ENCODE peak calls at places on chromosomes 7 and 10, in four cellular contexts. B is GM13977, C is AG10803, Q is fibroblast of mammary gland. R is an unnamed sample.

GRCh38 chr7:64892116-64892515 is 11.0 kb upstream of the ZNF273 start:
- DNase-seq in Q (no peak), B (no peak), C (no peak), R (no peak)

GRCh38 chr10:91758303-91759146 is 39.7 kb upstream of the TNKS2 start:
- DNase-seq in Q (peak; percentile 74), C (peak; percentile 66), B (peak; percentile 47), R (peak; percentile 75)

GRCh38 chr10:77737608-77738007 is 100.0 kb upstream of the KCNMA1 start:
- DNase-seq in Q (peak; percentile 98), B (no peak), C (peak; percentile 98), R (peak; percentile 97)

GRCh38 chr7:40310213-40310612 is 175.4 kb downstream of the SUGCT start:
- DNase-seq in Q (peak; percentile 58), B (no peak), C (no peak), R (peak; percentile 69)

GRCh38 chr7:143049380-143049779 is 2.8 kb upstream of the OR6V1 start:
- DNase-seq in B (no peak), C (peak; percentile 36), Q (peak; percentile 52), R (no peak)

GRCh38 chr10:104824378-104825006 is 183.4 kb downstream of the SORCS3 start:
- DNase-seq in C (peak; percentile 8), B (peak; percentile 17), Q (peak; percentile 17), R (peak; percentile 20)

GRCh38 chr10:113960617-113961260 is 82.9 kb upstream of the ADRB1 start:
- DNase-seq in Q (no peak), B (peak; percentile 17), C (no peak), R (peak; percentile 37)

GRCh38 chr7:139682136-139683013 is 95.4 kb downstream of the HIPK2 start:
- DNase-seq in Q (peak; percentile 96), C (peak; percentile 70), B (no peak), R (peak; percentile 93)

GRCh38 chr7:6718124-6718523 is 11.4 kb upstream of the ZNF12 start:
- DNase-seq in C (no peak), B (no peak), Q (no peak), R (no peak)

GRCh38 chr10:47249881-47250280 is 50.1 kb upstream of the GDF10 start:
- DNase-seq in Q (no peak), B (no peak), C (no peak), R (no peak)

GRCh38 chr10:129491123-129491734 is 24.2 kb downstream of the MGMT start:
- DNase-seq in Q (peak; percentile 25), C (peak; percentile 13), B (no peak), R (peak; percentile 26)

GRCh38 chr7:738723-739454 is 11.8 kb upstream of the PRKAR1B start:
- DNase-seq in B (no peak), C (no peak), Q (no peak), R (no peak)

GRCh38 chr7:139871276-139871675 is 42.2 kb downstream of the TBXAS1 start:
- DNase-seq in B (no peak), C (peak; percentile 82), Q (peak; percentile 94), R (no peak)

GRCh38 chr10:93437000-93437945 is 44.9 kb downstream of the MYOF start:
- DNase-seq in Q (peak; percentile 99), B (no peak), C (peak; percentile 99), R (peak; percentile 99)

R was measured in ELR.